ENCODE peak calls at places on chromosomes 13 and 19, in seven cellular contexts. J is left ventricle myocardium superior; L is K562; Q is naive thymus-derived CD8-positive, alpha-beta T cell; U is Panc1; F is central memory CD8-positive, alpha-beta T cell; E is right lobe of liver. I is an unnamed sample.

GRCh38 chr13:42377640-42378382 is 105.9 kb downstream of the AKAP11 start:
- ATAC-seq in J (no peak), L (no peak), Q (peak), U (no peak), F (peak), E (no peak), I (peak)

GRCh38 chr19:4557971-4558941 is 1.2 kb downstream of the SEMA6B start:
- ATAC-seq in J (peak), L (no peak), Q (no peak), U (no peak), F (no peak), E (peak), I (no peak)

GRCh38 chr13:97749174-97749573 is 204.3 kb upstream of the IPO5 start:
- ATAC-seq in J (no peak), L (peak), Q (no peak), U (peak), F (no peak), E (no peak), I (peak)

GRCh38 chr19:4707956-4708650 is 15.5 kb downstream of the DPP9 start:
- ATAC-seq in J (peak), L (no peak), Q (no peak), U (no peak), F (no peak), E (peak), I (no peak)

GRCh38 chr13:29571876-29572570 is 23.5 kb downstream of the SLC7A1 start:
- ATAC-seq in J (no peak), L (no peak), Q (no peak), U (no peak), F (no peak), E (no peak), I (no peak)

GRCh38 chr13:50650936-50651638 is 192.4 kb downstream of the DLEU7 start:
- ATAC-seq in J (no peak), L (no peak), Q (no peak), U (no peak), F (no peak), E (no peak), I (no peak)

GRCh38 chr13:30047154-30047874 is 196.9 kb upstream of the UBL3 start:
- ATAC-seq in J (no peak), L (no peak), Q (peak), U (no peak), F (no peak), E (peak), I (no peak)

GRCh38 chr19:49872245-49873148 is 4.7 kb downstream of the AKT1S1 start:
- ATAC-seq in J (no peak), L (no peak), Q (no peak), U (no peak), F (no peak), E (no peak), I (no peak)

GRCh38 chr13:66996503-66996902 is 233.6 kb downstream of the PCDH9 start:
- ATAC-seq in J (no peak), L (no peak), Q (no peak), U (no peak), F (no peak), E (no peak), I (no peak)

GRCh38 chr13:49053899-49054298 is 78.2 kb downstream of the FNDC3A start:
- ATAC-seq in J (no peak), L (no peak), Q (no peak), U (no peak), F (no peak), E (no peak), I (no peak)